ENCODE peak calls at places on chromosomes 3 and 15, in five cellular contexts. I is uterus, Q is lung, M is PC-3, Z is heart left ventricle. P is an unnamed sample.

GRCh38 chr15:64361259-64361658 is 5.3 kb upstream of the CSNK1G1 start:
- DNase-seq in I (no peak), Q (no peak), M (peak; percentile 18), Z (no peak), P (no peak)

GRCh38 chr15:45662375-45662774 is 27.5 kb downstream of the SQOR start:
- DNase-seq in I (no peak), Q (no peak), M (no peak), Z (no peak), P (no peak)

GRCh38 chr3:193906849-193907410 is 229.0 kb upstream of the HES1 start:
- DNase-seq in I (no peak), Q (no peak), M (peak; percentile 44), Z (no peak), P (no peak)

GRCh38 chr3:109702252-109702651 is 364.9 kb upstream of the DPPA4 start:
- DNase-seq in I (no peak), Q (no peak), M (peak; percentile 26), Z (no peak), P (no peak)

GRCh38 chr15:100154338-100154737 is 187.4 kb downstream of the ADAMTS17 start:
- DNase-seq in I (no peak), Q (no peak), M (no peak), Z (no peak), P (no peak)

GRCh38 chr3:111605016-111605415 is 9.9 kb upstream of the ZBED2 start:
- DNase-seq in I (no peak), Q (no peak), M (peak; percentile 79), Z (no peak), P (no peak)

GRCh38 chr3:140342668-140343067 is 335.2 kb upstream of the TRIM42 start:
- DNase-seq in I (no peak), Q (no peak), M (no peak), Z (no peak), P (no peak)

GRCh38 chr3:115685097-115685496 is 61.8 kb downstream of the GAP43 start:
- DNase-seq in I (no peak), Q (no peak), M (no peak), Z (no peak), P (no peak)

GRCh38 chr3:160401301-160402095 is 2.0 kb downstream of the SMC4 start:
- DNase-seq in I (no peak), Q (no peak), M (peak; percentile 67), Z (no peak), P (no peak)

GRCh38 chr3:168802761-168803160 is 707.0 kb upstream of the GOLIM4 start:
- DNase-seq in I (no peak), Q (no peak), M (no peak), Z (no peak), P (no peak)

GRCh38 chr3:168812234-168812633 is 716.5 kb upstream of the GOLIM4 start:
- DNase-seq in I (no peak), Q (no peak), M (no peak), Z (no peak), P (no peak)

GRCh38 chr3:168803536-168803935 is 707.8 kb upstream of the GOLIM4 start:
- DNase-seq in I (no peak), Q (no peak), M (peak; percentile 37), Z (no peak), P (no peak)

GRCh38 chr3:168801792-168802191 is 706.1 kb upstream of the GOLIM4 start:
- DNase-seq in I (no peak), Q (no peak), M (peak; percentile 76), Z (no peak), P (no peak)

DNA sequence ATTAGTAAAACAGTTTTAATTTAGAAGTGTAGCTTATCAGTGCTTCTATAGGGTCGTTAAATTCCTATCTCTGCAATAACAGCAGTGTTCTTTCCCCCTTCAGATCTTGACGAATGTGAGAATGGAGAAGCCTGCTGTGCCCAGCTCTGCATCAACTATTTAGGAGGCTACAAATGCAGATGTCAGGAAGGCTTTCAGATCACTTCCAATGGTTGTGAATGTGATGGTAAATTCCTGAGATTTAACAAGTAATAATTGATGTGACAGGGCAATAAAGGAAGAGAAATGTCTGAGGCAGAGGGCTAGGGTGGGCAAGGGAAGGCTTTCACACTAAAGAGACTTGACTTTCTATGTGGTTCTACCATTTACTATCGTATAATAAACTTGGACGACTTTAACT is 711.7 kb upstream of the GOLIM4 start:
- DNase-seq in I (no peak), Q (no peak), M (no peak), Z (no peak), P (no peak)
- H3K27ac ChIP-seq in I (no peak overlapping the region), Q (no peak overlapping the region), M (no peak overlapping the region), Z (no peak overlapping the region), P (no peak overlapping the region)

GRCh38 chr15:58736244-58736643 is 13.3 kb downstream of the ADAM10 start:
- DNase-seq in I (no peak), Q (no peak), M (no peak), Z (no peak), P (no peak)

GRCh38 chr15:58741032-58741431 is 8.5 kb downstream of the ADAM10 start:
- DNase-seq in I (no peak), Q (no peak), M (no peak), Z (no peak), P (no peak)

GRCh38 chr15:58734859-58735258 is 14.6 kb downstream of the ADAM10 start:
- DNase-seq in I (no peak), Q (no peak), M (no peak), Z (no peak), P (no peak)

GRCh38 chr15:58737298-58737697 is 12.2 kb downstream of the ADAM10 start:
- DNase-seq in I (no peak), Q (no peak), M (no peak), Z (no peak), P (no peak)

DNA sequence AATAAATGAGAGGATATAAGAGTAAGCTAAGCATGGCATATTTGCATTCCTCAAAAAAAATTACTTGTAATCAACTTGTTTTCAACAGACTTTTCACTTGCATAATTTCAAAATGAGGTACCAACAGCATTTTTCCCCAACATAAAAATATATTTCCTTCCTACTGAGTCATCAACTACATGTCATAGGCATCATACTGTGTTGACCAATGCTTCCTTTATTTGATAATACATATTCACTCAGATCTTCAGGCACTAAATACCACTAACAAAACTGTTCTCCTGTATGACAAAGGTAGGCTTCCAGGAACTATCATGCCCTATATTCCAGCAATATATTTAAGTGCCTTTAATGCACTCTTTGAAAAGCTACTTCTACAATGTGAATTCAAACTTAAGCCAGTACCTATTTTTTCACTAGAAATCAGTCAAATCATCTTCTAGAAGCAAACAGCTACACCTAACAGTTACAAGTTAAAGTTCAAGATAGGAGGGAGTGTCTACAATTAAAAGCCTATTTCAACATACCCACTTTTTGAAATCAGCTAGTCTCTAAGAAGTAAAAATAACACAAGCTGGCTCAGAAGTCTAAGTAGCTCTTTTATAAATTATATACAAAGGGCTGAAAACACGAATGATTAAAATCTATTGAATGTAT is 11.3 kb downstream of the ADAM10 start:
- DNase-seq in I (no peak), Q (no peak), M (peak; percentile 37), Z (no peak), P (no peak)
- H3K27ac ChIP-seq in I (no peak overlapping the region), Q (no peak overlapping the region), M (no peak overlapping the region), Z (no peak overlapping the region), P (no peak overlapping the region)

GRCh38 chr15:71677352-71677751 is 133.0 kb upstream of the NR2E3 start:
- DNase-seq in I (no peak), Q (no peak), M (peak; percentile 12), Z (no peak), P (no peak)

GRCh38 chr15:71677766-71678165 is 132.6 kb upstream of the NR2E3 start:
- DNase-seq in I (no peak), Q (no peak), M (no peak), Z (no peak), P (no peak)

GRCh38 chr15:71678191-71678590 is 132.2 kb upstream of the NR2E3 start:
- DNase-seq in I (no peak), Q (no peak), M (no peak), Z (no peak), P (no peak)

GRCh38 chr15:71680079-71680461 is 130.3 kb upstream of the NR2E3 start:
- DNase-seq in I (no peak), Q (no peak), M (peak; percentile 83), Z (no peak), P (no peak)

DNA sequence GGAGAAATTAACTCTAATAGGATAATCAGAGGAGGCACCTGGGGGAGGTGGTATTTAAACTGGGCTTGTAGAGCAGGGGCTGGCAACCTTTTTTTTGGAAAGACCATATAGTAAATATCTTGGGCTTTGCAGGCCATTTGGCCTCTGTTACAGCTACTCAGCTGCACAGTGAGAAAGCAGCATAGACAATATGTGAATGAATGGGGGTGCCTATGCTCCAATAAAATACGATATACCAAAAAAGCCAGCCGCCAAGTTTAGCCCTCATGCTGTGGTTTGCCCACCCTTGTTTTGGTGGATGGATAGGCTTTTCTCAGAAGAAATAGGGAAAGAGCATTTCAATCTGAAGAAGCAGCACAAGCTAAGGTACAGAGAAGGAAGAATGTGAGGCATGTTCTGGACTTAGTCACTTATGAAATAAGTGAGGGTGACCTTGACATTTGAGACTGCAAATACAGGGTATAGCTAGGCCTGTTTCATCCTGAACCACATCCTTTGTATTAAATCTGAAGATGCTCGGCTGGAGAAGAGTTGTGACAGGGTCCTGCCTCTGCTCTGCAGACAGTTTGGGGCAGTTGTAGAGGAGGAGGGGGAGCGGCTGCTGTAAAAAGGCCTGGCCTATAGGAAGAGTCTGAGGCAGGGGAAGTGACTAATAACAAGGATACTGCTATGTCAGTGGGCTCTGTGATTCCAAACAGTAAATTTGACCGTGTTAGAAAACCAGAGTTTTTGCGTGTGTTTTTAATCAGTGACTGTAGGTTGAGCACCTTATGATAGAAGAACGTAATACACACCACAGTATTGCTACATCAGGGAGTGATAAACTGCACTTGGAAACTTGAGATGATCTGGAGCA is 130.9 kb upstream of the NR2E3 start:
- DNase-seq in I (peak; percentile 33), Q (no peak), M (peak; percentile 63), Z (no peak), P (no peak)
- H3K27ac ChIP-seq in I (peak overlapping the region; percentile 80), Q (peak overlapping the region; percentile 72), M (peak overlapping the region; percentile 83), Z (peak overlapping the region; percentile 68), P (peak overlapping the region; percentile 76)

DNA sequence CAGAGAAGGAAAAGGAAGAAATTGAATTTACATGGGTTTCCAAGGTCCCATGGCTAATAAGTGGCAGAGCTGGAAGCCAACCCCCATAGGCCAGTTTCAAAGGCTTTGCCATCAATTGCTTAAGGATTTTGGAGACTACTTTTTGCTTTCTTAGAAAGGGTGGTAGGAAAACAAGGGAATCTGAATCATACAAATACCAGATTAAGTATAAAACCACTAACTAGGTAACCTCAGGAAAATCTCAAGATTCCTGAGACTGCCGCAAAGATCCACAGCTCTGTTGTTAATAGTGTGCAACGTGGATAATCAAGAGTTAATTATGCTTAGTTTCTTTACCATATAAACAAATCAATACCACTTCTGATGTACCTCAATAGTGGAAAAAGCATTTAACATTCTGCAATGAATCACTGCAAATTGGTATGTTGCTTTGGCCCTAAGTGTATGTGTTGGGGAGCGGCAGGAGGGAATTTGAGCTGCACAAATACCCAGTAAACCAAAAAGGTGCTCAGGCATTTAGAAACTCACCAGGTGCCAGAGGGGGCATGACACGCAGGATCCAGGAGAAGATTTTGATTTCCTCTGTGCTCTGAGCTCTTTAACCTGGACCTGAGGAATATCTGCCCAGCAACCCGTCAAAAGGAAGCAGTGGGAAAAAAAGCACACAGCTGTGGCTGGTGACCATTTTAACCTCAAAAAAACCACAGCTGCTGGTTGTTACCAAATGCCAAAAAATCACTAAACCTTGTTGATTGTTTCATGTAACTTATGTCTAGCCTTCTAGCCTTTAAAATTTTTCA is 22.0 kb downstream of the AADAC start:
- DNase-seq in I (no peak), Q (no peak), M (no peak), Z (no peak), P (no peak)
- H3K27ac ChIP-seq in I (no peak overlapping the region), Q (no peak overlapping the region), M (no peak overlapping the region), Z (peak overlapping the region; percentile 33), P (no peak overlapping the region)

DNA sequence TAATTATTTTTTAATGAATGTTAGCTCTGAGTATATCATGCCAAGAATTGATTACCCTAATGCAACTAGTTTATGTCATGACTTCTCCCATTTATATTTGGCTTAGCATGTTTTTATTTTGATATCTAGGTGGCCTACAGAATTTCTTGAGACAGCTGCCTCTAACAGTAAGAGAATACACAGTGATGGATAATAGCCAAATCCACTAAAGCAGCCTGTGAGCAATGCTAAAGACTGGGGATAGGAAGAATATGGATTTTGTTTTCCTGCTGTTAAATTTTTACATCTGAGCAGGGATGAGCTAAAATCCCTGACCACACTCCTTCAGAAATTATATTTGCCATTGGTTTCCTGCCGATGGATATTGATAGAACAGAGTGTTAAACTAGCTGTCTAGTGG is 149.3 kb upstream of the TGFBR2 start:
- DNase-seq in I (no peak), Q (no peak), M (no peak), Z (no peak), P (no peak)
- H3K27ac ChIP-seq in I (peak overlapping the region; percentile 74), Q (no peak overlapping the region), M (no peak overlapping the region), Z (no peak overlapping the region), P (no peak overlapping the region)